ENCODE peak calls at places on chromosomes 5 and 9, in ten cellular contexts. S is GM12878, U is IMR-90, L is mammary epithelial cell, Y is PC-3, J is GM23248, E is astrocyte, O is HCT116, R is neural progenitor cell, G is GM23338. N is an unnamed sample.

GRCh38 chr5:115583474-115583873 is 18.8 kb downstream of the TICAM2 start:
- DNase-seq in E (peak; percentile 97), U (peak; percentile 95), R (peak; percentile 5), Y (peak; percentile 52), G (peak; percentile 13), L (no peak), J (peak; percentile 93), O (no peak), S (no peak), N (no peak)

GRCh38 chr5:158658439-158659230 is 441.1 kb downstream of the EBF1 start:
- DNase-seq in U (peak; percentile 6), Y (no peak), E (peak; percentile 47), O (no peak), J (peak; percentile 82), G (peak; percentile 72), S (no peak), R (peak; percentile 59), L (no peak), N (no peak)

GRCh38 chr5:118597448-118597847 is 390.9 kb downstream of the DTWD2 start:
- DNase-seq in L (no peak), J (peak; percentile 6), Y (no peak), S (no peak), G (no peak), R (no peak), E (no peak), U (no peak), O (no peak), N (no peak)

GRCh38 chr5:72013741-72014703 is 93.3 kb upstream of the MAP1B start:
- DNase-seq in E (peak; percentile 71), U (peak; percentile 57), L (no peak), Y (no peak), J (no peak), G (peak; percentile 56), S (no peak), R (peak; percentile 86), O (no peak), N (no peak)

GRCh38 chr5:79641414-79641813 is 29.2 kb downstream of the TENT2 start:
- DNase-seq in U (no peak), L (no peak), Y (no peak), S (no peak), J (no peak), G (no peak), R (no peak), E (no peak), O (no peak), N (no peak)

GRCh38 chr5:99104538-99105132 is 175.8 kb upstream of the CHD1 start:
- DNase-seq in U (peak; percentile 30), L (peak; percentile 4), S (no peak), E (peak; percentile 10), Y (peak; percentile 65), O (peak; percentile 28), G (peak; percentile 76), J (peak; percentile 67), R (peak; percentile 70), N (no peak)

GRCh38 chr5:14174235-14174636 is 31.1 kb downstream of the TRIO start:
- DNase-seq in R (no peak), U (peak; percentile 56), S (peak; percentile 63), E (no peak), J (no peak), Y (no peak), O (no peak), G (peak; percentile 66), L (no peak), N (no peak)

GRCh38 chr5:154202379-154203260 is 12.1 kb downstream of the GALNT10 start:
- DNase-seq in Y (no peak), O (no peak), J (no peak), R (no peak), E (no peak), S (no peak), U (no peak), G (peak; percentile 25), L (no peak), N (peak; percentile 25)

GRCh38 chr9:37994639-37995347 is 74.2 kb downstream of the SHB start:
- DNase-seq in R (no peak), U (peak; percentile 88), G (no peak), O (no peak), S (peak; percentile 66), Y (no peak), L (no peak), E (peak; percentile 70), J (peak; percentile 92), N (no peak)

DNA sequence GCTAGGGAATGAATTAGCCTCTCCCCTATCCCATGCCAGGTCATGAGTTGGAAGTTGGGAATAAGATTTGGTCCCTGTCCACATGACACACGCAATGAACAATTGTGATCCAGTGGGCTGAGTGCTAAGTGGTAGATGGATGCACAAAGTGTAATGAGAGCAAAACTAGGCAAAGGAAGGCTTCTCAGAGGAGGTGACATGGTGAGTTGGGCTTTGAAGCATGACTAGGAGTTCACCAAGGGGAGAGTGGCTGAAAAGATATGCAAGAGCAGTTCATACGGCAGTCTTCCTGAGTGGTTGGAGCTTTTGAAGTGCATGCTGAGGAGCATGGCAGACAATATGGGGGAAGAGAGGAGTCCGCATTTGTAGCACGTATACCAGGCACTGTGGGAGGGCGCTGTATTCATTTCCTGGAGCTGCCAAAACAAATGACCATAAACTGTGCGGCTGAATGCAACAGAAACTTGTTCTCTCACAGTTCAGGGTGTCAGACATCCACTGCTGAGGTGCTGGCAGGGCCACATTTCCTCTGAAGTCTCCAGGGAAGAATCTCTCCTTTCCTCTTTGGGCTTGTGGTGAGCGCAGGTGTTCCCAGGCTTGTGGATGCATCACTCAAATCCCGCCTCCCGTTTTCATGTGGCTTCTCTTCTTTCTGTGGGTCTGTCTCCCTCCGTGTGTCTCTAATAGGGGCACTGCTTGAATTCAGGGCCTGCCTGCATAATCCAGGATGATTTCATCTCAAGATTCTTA is 49.5 kb downstream of the NSG2 start:
- DNase-seq in E (no peak), O (no peak), S (peak; percentile 33), L (no peak), G (no peak), R (no peak), Y (no peak), U (no peak), J (no peak), N (no peak)
- H3K4me3 ChIP-seq in E (no peak overlapping the region), O (no peak overlapping the region), S (no peak overlapping the region), L (no peak overlapping the region), G (no peak overlapping the region), R (no peak overlapping the region), Y (no peak overlapping the region), U (no peak overlapping the region), J (no peak overlapping the region), N (no peak overlapping the region)

GRCh38 chr9:113269355-113269754 is 6.0 kb downstream of the CDC26 start:
- DNase-seq in L (no peak), Y (no peak), S (no peak), E (no peak), U (no peak), G (no peak), J (no peak), R (no peak), O (no peak), N (no peak)
- H4K20me1 ChIP-seq in L (no peaks in the 10 kb centered on the region), Y (no peaks in the 10 kb centered on the region), S (no peaks in the 10 kb centered on the region), E (peaks cover 18% of the 10 kb centered on the region), U (no peaks in the 10 kb centered on the region), G (no peaks in the 10 kb centered on the region), J (no peaks in the 10 kb centered on the region), R (peaks cover 4% of the 10 kb centered on the region), O (no peaks in the 10 kb centered on the region), N (no peaks in the 10 kb centered on the region)

GRCh38 chr5:157269165-157269671 is 3.3 kb downstream of the CYFIP2 start:
- DNase-seq in G (peak; percentile 73), O (no peak), U (no peak), J (no peak), E (no peak), R (no peak), Y (no peak), L (no peak), S (no peak), N (no peak)
- H3K4me1 ChIP-seq in G (peaks cover 33% of the 10 kb centered on the region), O (peaks cover 15% of the 10 kb centered on the region), U (no peaks in the 10 kb centered on the region), J (no peaks in the 10 kb centered on the region), E (peaks cover 12% of the 10 kb centered on the region), R (peaks cover 33% of the 10 kb centered on the region), Y (peaks cover 11% of the 10 kb centered on the region), L (peaks cover 14% of the 10 kb centered on the region), S (peaks cover 62% of the 10 kb centered on the region), N (no peaks in the 10 kb centered on the region)

GRCh38 chr5:141483842-141484241 is 988 bp upstream of the PCDHGC4 start:
- DNase-seq in O (no peak), R (peak; percentile 60), S (no peak), Y (no peak), G (peak; percentile 65), U (no peak), L (no peak), J (no peak), E (no peak), N (no peak)
- H3K4me3 ChIP-seq in O (no peak overlapping the region), R (peak overlapping the region; percentile 80), S (peak overlapping the region; percentile 36), Y (no peak overlapping the region), G (peak overlapping the region; percentile 53), U (no peak overlapping the region), L (no peak overlapping the region), J (peak overlapping the region; percentile 67), E (no peak overlapping the region), N (no peak overlapping the region)

N was measured in PC-9.